ENCODE peak calls at places on chromosomes 7 and 10, in six cellular contexts. F, U, S, L, A and X are unnamed samples.

GRCh38 chr7:100612730-100613446 is 548 bp downstream of the MOSPD3 start:
- DNase-seq in A (no peak), S (no peak), U (peak; percentile 11), F (peak; percentile 69), L (no peak), X (no peak)

GRCh38 chr7:150405584-150406310 is 26.6 kb downstream of the ZNF775 start:
- DNase-seq in U (no peak), A (peak; percentile 22), L (no peak), S (no peak), F (no peak), X (peak; percentile 51)

GRCh38 chr10:18044976-18045720 is 93.4 kb downstream of the SLC39A12 start:
- DNase-seq in A (peak; percentile 63), U (no peak), S (peak; percentile 88), L (no peak), F (no peak), X (peak; percentile 94)

GRCh38 chr7:65371468-65371867 is 2.2 kb upstream of the ZNF92 start:
- DNase-seq in F (no peak), U (no peak), A (no peak), L (no peak), S (peak; percentile 5), X (no peak)

GRCh38 chr10:73529089-73529832 is 33.4 kb upstream of the PPP3CB start:
- DNase-seq in U (peak; percentile 99), L (peak; percentile 51), S (peak; percentile 84), A (peak; percentile 82), F (no peak), X (peak; percentile 90)

GRCh38 chr10:97640868-97641811 is 669 bp downstream of the PI4K2A start:
- DNase-seq in L (no peak), S (peak; percentile 62), U (no peak), F (peak; percentile 73), A (peak; percentile 75), X (peak; percentile 52)

GRCh38 chr7:97733276-97734206 is 1.7 kb downstream of the TAC1 start:
- DNase-seq in F (no peak), L (no peak), S (no peak), U (no peak), A (no peak), X (no peak)

GRCh38 chr7:46835556-46835955 is 746.4 kb downstream of the TNS3 start:
- DNase-seq in U (no peak), L (no peak), S (no peak), A (no peak), F (no peak), X (no peak)

GRCh38 chr7:132618956-132619305 is 42.7 kb upstream of the PLXNA4 start:
- DNase-seq in A (peak; percentile 24), S (peak; percentile 48), U (peak; percentile 18), L (no peak), F (no peak), X (peak; percentile 50)

GRCh38 chr7:117010375-117011133 is 57.3 kb downstream of the ST7 start:
- DNase-seq in F (no peak), L (no peak), S (peak; percentile 67), A (peak; percentile 42), U (peak; percentile 44), X (no peak)

GRCh38 chr10:69367469-69367868 is 49.2 kb downstream of the TACR2 start:
- DNase-seq in U (no peak), A (no peak), F (no peak), L (no peak), S (no peak), X (no peak)

GRCh38 chr10:75596930-75597629 is 165.7 kb downstream of the LRMDA start:
- DNase-seq in S (no peak), U (no peak), L (no peak), A (no peak), F (no peak), X (no peak)

GRCh38 chr10:122480146-122480833 is 18.9 kb downstream of the HTRA1 start:
- DNase-seq in A (no peak), U (no peak), F (no peak), S (no peak), L (no peak), X (no peak)

GRCh38 chr10:97506214-97506991 is 7.7 kb downstream of the UBTD1 start:
- DNase-seq in S (no peak), U (no peak), A (no peak), F (no peak), L (no peak), X (no peak)

GRCh38 chr7:70189776-70190175 is 591.5 kb downstream of the AUTS2 start:
- DNase-seq in U (no peak), A (peak; percentile 84), L (no peak), S (no peak), F (no peak), X (no peak)

GRCh38 chr7:87565877-87566276 is 34.8 kb downstream of the ABCB1 start:
- DNase-seq in F (no peak), A (no peak), S (no peak), L (no peak), U (no peak), X (no peak)

GRCh38 chr7:139936760-139937310 is 107.8 kb downstream of the TBXAS1 start:
- DNase-seq in U (peak; percentile 52), F (no peak), S (peak; percentile 88), L (no peak), A (peak; percentile 93), X (peak; percentile 94)

GRCh38 chr7:47935336-47935735 is 12.9 kb downstream of the PKD1L1 start:
- DNase-seq in L (no peak), A (no peak), F (no peak), S (no peak), U (no peak), X (no peak)

GRCh38 chr7:128835231-128835751 is 5.1 kb downstream of the FLNC start:
- DNase-seq in A (no peak), L (no peak), U (no peak), F (peak; percentile 46), S (no peak), X (no peak)

GRCh38 chr10:47047577-47048532 is 136.6 kb downstream of the PTPN20 start:
- DNase-seq in A (peak; percentile 66), U (peak; percentile 74), F (peak; percentile 88), S (peak; percentile 80), L (no peak), X (peak; percentile 89)

GRCh38 chr7:93551063-93551895 is 23.2 kb downstream of the CALCR start:
- DNase-seq in S (peak; percentile 77), A (peak; percentile 67), U (peak; percentile 57), L (peak; percentile 36), F (no peak), X (peak; percentile 82)

GRCh38 chr7:471191-471865 is 48.3 kb downstream of the PDGFA start:
- DNase-seq in L (no peak), S (no peak), U (no peak), A (no peak), F (no peak), X (no peak)

GRCh38 chr10:102628451-102628911 is 15.8 kb upstream of the TRIM8 start:
- DNase-seq in L (no peak), F (peak; percentile 80), A (peak; percentile 28), S (peak; percentile 56), U (peak; percentile 40), X (no peak)

GRCh38 chr7:194257-194995 is 2.1 kb downstream of the FAM20C start:
- DNase-seq in U (no peak), S (peak; percentile 50), A (no peak), L (no peak), F (no peak), X (peak; percentile 73)

GRCh38 chr10:14250496-14250895 is 80.2 kb downstream of the FRMD4A start:
- DNase-seq in F (no peak), U (no peak), L (no peak), A (no peak), S (no peak), X (no peak)

DNA sequence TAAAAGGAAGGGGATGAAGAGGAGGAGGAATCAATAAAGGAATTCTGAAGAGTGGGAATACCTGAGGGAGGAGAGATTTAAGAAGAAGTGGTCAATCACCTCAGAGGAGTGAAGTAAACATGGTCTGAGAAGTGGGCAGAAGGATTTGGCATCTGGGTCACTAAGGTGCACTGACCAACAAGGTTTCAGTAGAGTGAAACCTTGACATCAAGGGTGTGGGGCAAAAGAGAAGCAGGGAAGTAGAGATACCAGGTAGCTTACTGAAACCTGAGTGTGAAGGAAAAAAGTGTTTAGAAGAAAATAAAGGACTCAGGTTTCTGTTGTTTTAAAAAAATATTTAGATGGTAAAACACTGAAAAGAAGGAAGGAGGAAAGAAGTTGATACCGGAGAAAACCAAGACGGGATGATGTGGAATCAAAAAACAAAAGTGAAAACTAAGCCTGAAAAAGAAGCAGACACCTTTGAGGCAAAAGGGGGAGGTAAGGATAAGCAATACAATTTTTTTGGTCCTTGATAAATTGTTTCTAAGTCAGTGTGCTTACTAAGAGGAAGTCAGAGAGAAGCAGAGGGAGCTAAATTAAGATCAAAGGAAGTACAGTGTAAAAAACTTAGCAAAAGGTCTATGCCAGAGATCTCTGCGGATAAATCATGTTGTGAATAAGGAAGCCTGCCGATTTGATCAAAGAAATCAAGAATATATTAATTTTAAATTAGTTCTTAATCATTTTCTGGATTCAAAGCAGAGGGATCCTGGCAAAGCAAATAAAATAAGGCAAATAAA is 137.2 kb upstream of the GPR22 start:
- DNase-seq in S (no peak), U (no peak), A (no peak), L (no peak), F (no peak), X (peak; percentile 6)
- H3K4me3 ChIP-seq in S (no peak overlapping the region), U (no peak overlapping the region), A (no peak overlapping the region), L (no peak overlapping the region), F (no peak overlapping the region), X (no peak overlapping the region)

GRCh38 chr7:77797734-77798393 is 370 bp downstream of the TMEM60 start:
- DNase-seq in U (peak; percentile 6), S (no peak), F (peak; percentile 73), L (no peak), A (no peak), X (no peak)

GRCh38 chr7:77799078-77799964 is 748 bp downstream of the PHTF2 start:
- DNase-seq in F (peak; percentile 74), L (no peak), S (peak; percentile 40), U (peak; percentile 30), A (peak; percentile 30), X (peak; percentile 41)

GRCh38 chr7:77796109-77796508 is 2.1 kb downstream of the TMEM60 start:
- DNase-seq in U (no peak), F (no peak), S (no peak), A (no peak), L (no peak), X (no peak)

GRCh38 chr7:77798394-77799077 is at the start of the genes PHTF2 and TMEM60:
- DNase-seq in U (peak; percentile 99), A (peak; percentile 99), L (peak; percentile 99), S (peak; percentile 100), F (peak; percentile 99), X (peak; percentile 100)

GRCh38 chr7:77796960-77797359 is 1.3 kb downstream of the TMEM60 start:
- DNase-seq in F (no peak), A (peak; percentile 9), L (no peak), S (no peak), U (no peak), X (no peak)
- H3K4me3 ChIP-seq in F (peak overlapping the region; percentile 93), A (peak overlapping the region; percentile 97), L (peak overlapping the region; percentile 95), S (peak overlapping the region; percentile 97), U (peak overlapping the region; percentile 86), X (peak overlapping the region; percentile 80)

GRCh38 chr7:50342616-50343114 is 38.1 kb downstream of the IKZF1 start:
- DNase-seq in L (no peak), A (peak; percentile 15), F (no peak), U (no peak), S (peak; percentile 25), X (peak; percentile 70)
- H3K4me3 ChIP-seq in L (no peak overlapping the region), A (no peak overlapping the region), F (no peak overlapping the region), U (no peak overlapping the region), S (no peak overlapping the region), X (peak overlapping the region; percentile 31)

DNA sequence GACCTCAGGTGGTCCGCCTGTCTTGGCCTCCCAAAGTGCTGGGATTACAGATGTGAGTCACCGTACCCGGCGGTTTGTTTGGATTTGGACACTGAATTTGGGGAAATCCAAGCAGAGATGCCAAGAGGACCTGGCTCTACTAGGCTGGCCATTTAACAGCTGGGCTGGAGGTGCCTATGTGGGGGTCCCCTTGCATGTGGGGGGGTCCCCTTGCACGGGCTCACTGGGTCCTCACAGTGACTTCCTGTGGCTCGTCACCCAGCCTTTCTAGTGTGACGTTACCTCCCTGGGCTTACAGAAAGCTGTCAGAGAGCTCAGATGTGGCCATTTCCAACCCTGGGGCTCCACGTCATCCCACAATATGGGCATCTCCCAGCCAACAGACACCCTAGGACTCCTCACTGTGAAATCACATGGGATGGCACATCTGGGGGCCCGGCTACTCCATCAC is 49.3 kb upstream of the GNA12 start:
- DNase-seq in A (no peak), U (no peak), F (no peak), S (no peak), L (no peak), X (no peak)
- H3K4me3 ChIP-seq in A (no peak overlapping the region), U (no peak overlapping the region), F (no peak overlapping the region), S (no peak overlapping the region), L (no peak overlapping the region), X (no peak overlapping the region)